ENCODE peak calls at places on chromosomes 12 and 14, in four cellular contexts. J is H1, T is K562, W is GM12878. U is an unnamed sample.
A peak's percentile ranks its signal among the peaks of the same experiment; 100 is the strongest.

GRCh38 chr12:119229205-119229604 is 50.5 kb downstream of the HSPB8 start:
- DNase-seq in J (no peak), T (peak; percentile 50), W (no peak), U (no peak)

GRCh38 chr12:111728795-111729194 is 37.9 kb upstream of the ALDH2 start:
- DNase-seq in J (no peak), T (no peak), W (no peak), U (no peak)

GRCh38 chr12:44159870-44160269 is 324.0 kb downstream of the TMEM117 start:
- DNase-seq in J (no peak), T (no peak), W (no peak), U (no peak)

GRCh38 chr12:108914031-108914630 is 34.2 kb downstream of the DAO start:
- DNase-seq in J (no peak), T (no peak), W (no peak), U (no peak)

GRCh38 chr14:88194531-88194930 is 128.5 kb downstream of the KCNK10 start:
- DNase-seq in J (no peak), T (no peak), W (no peak), U (no peak)

GRCh38 chr12:113537751-113538087 is 66.0 kb upstream of the LHX5 start:
- DNase-seq in J (no peak), T (peak; percentile 19), W (no peak), U (no peak)

GRCh38 chr12:96070670-96071279 is 35.4 kb upstream of the LTA4H start:
- DNase-seq in J (no peak), T (peak; percentile 17), W (peak; percentile 17), U (no peak)

GRCh38 chr14:36942522-36943245 is 229.7 kb downstream of the SLC25A21 start:
- DNase-seq in J (no peak), T (peak; percentile 6), W (no peak), U (no peak)

GRCh38 chr14:77098470-77099353 is 654 bp downstream of the CIPC start:
- DNase-seq in J (no peak), T (peak; percentile 19), W (no peak), U (no peak)

GRCh38 chr14:64654072-64654899 is 49.9 kb upstream of the PLEKHG3 start:
- DNase-seq in J (no peak), T (no peak), W (peak; percentile 27), U (no peak)
- TF ChIP-seq EGR1 in J (no peak), T (no peak), W (no peak), U (no peak)

GRCh38 chr14:91153360-91153759 is 39.5 kb downstream of the DGLUCY start:
- DNase-seq in J (no peak), T (no peak), W (no peak), U (no peak)
- TF ChIP-seq EGR1 in J (no peak), T (no peak), W (no peak), U (no peak)

GRCh38 chr12:110424237-110424636 is 20.7 kb upstream of the ANAPC7 start:
- DNase-seq in J (peak; percentile 21), T (no peak), W (no peak), U (no peak)
- TF ChIP-seq EGR1 in J (no peak), T (no peak), W (no peak), U (no peak)

GRCh38 chr12:52217223-52217622 is 15.8 kb upstream of the KRT7 start:
- DNase-seq in J (no peak), T (no peak), W (no peak), U (peak; percentile 75)
- TF ChIP-seq EGR1 in J (no peak), T (no peak), W (no peak), U (no peak)

GRCh38 chr14:35355981-35356839 is 48.3 kb downstream of the NFKBIA start:
- DNase-seq in J (no peak), T (peak; percentile 82), W (no peak), U (peak; percentile 40)
- TF ChIP-seq EGR1 in J (no peak), T (no peak), W (no peak), U (no peak)

GRCh38 chr14:100192250-100192671 is 32.8 kb upstream of the DEGS2 start:
- DNase-seq in J (no peak), T (no peak), W (no peak), U (no peak)
- TF ChIP-seq EGR1 in J (no peak), T (no peak), W (no peak), U (no peak)

U was measured in HCT116.